ENCODE peak calls at places on chromosome 3, in ten cellular contexts. One of them, this sample, is unnamed.

GRCh38 chr3:57007513-57008415 is 52.7 kb upstream of the SPATA12 start:
- DNase-seq in tibial nerve: peak
- DNase-seq in B cell: no peak
- DNase-seq in CD8-positive, alpha-beta T cell: no peak
- DNase-seq in pancreas: no peak
- DNase-seq in osteocyte: no peak
- DNase-seq in GM12864: no peak
- DNase-seq in nephron progenitor cell: no peak
- DNase-seq in kidney: peak
- DNase-seq in GM20000: no peak
- DNase-seq in this sample: no peak

GRCh38 chr3:51800758-51801140 is 21.7 kb upstream of the IQCF6 start:
- DNase-seq in tibial nerve: no peak
- DNase-seq in B cell: no peak
- DNase-seq in CD8-positive, alpha-beta T cell: no peak
- DNase-seq in pancreas: no peak
- DNase-seq in osteocyte: peak
- DNase-seq in GM12864: no peak
- DNase-seq in nephron progenitor cell: no peak
- DNase-seq in kidney: no peak
- DNase-seq in GM20000: no peak
- DNase-seq in this sample: no peak

GRCh38 chr3:105933871-105934270 is 65.1 kb upstream of the CBLB start:
- DNase-seq in tibial nerve: no peak
- DNase-seq in B cell: no peak
- DNase-seq in CD8-positive, alpha-beta T cell: no peak
- DNase-seq in pancreas: no peak
- DNase-seq in osteocyte: no peak
- DNase-seq in GM12864: no peak
- DNase-seq in nephron progenitor cell: no peak
- DNase-seq in kidney: no peak
- DNase-seq in GM20000: no peak
- DNase-seq in this sample: no peak

GRCh38 chr3:134494539-134494938 is 8.7 kb downstream of the CEP63 start:
- DNase-seq in tibial nerve: no peak
- DNase-seq in B cell: no peak
- DNase-seq in CD8-positive, alpha-beta T cell: no peak
- DNase-seq in pancreas: no peak
- DNase-seq in osteocyte: no peak
- DNase-seq in GM12864: no peak
- DNase-seq in nephron progenitor cell: no peak
- DNase-seq in kidney: no peak
- DNase-seq in GM20000: no peak
- DNase-seq in this sample: no peak

GRCh38 chr3:85360742-85361387 is 402.1 kb downstream of the CADM2 start:
- DNase-seq in tibial nerve: peak
- DNase-seq in B cell: peak
- DNase-seq in CD8-positive, alpha-beta T cell: no peak
- DNase-seq in pancreas: no peak
- DNase-seq in osteocyte: no peak
- DNase-seq in GM12864: no peak
- DNase-seq in nephron progenitor cell: peak
- DNase-seq in kidney: no peak
- DNase-seq in GM20000: peak
- DNase-seq in this sample: no peak

GRCh38 chr3:179037361-179037760 is 34.2 kb downstream of the ZMAT3 start:
- DNase-seq in tibial nerve: no peak
- DNase-seq in B cell: no peak
- DNase-seq in CD8-positive, alpha-beta T cell: peak
- DNase-seq in pancreas: peak
- DNase-seq in osteocyte: peak
- DNase-seq in GM12864: no peak
- DNase-seq in nephron progenitor cell: no peak
- DNase-seq in kidney: peak
- DNase-seq in GM20000: no peak
- DNase-seq in this sample: no peak

GRCh38 chr3:109707642-109708041 is 370.3 kb upstream of the DPPA4 start:
- DNase-seq in tibial nerve: no peak
- DNase-seq in B cell: no peak
- DNase-seq in CD8-positive, alpha-beta T cell: no peak
- DNase-seq in pancreas: no peak
- DNase-seq in osteocyte: no peak
- DNase-seq in GM12864: no peak
- DNase-seq in nephron progenitor cell: no peak
- DNase-seq in kidney: no peak
- DNase-seq in GM20000: no peak
- DNase-seq in this sample: no peak

GRCh38 chr3:120622870-120623718 is 27.0 kb downstream of the NDUFB4 start:
- DNase-seq in tibial nerve: no peak
- DNase-seq in B cell: no peak
- DNase-seq in CD8-positive, alpha-beta T cell: no peak
- DNase-seq in pancreas: no peak
- DNase-seq in osteocyte: no peak
- DNase-seq in GM12864: no peak
- DNase-seq in nephron progenitor cell: peak
- DNase-seq in kidney: no peak
- DNase-seq in GM20000: no peak
- DNase-seq in this sample: no peak

GRCh38 chr3:169082076-169082475 is 581.4 kb downstream of the MECOM start:
- DNase-seq in tibial nerve: no peak
- DNase-seq in B cell: no peak
- DNase-seq in CD8-positive, alpha-beta T cell: no peak
- DNase-seq in pancreas: no peak
- DNase-seq in osteocyte: no peak
- DNase-seq in GM12864: no peak
- DNase-seq in nephron progenitor cell: no peak
- DNase-seq in kidney: no peak
- DNase-seq in GM20000: no peak
- DNase-seq in this sample: no peak

GRCh38 chr3:178182337-178182761 is 353.9 kb upstream of the KCNMB2 start:
- DNase-seq in tibial nerve: no peak
- DNase-seq in B cell: no peak
- DNase-seq in CD8-positive, alpha-beta T cell: no peak
- DNase-seq in pancreas: peak
- DNase-seq in osteocyte: no peak
- DNase-seq in GM12864: no peak
- DNase-seq in nephron progenitor cell: no peak
- DNase-seq in kidney: no peak
- DNase-seq in GM20000: no peak
- DNase-seq in this sample: no peak

GRCh38 chr3:47652142-47652541 is 73.5 kb upstream of the CSPG5 start:
- DNase-seq in tibial nerve: no peak
- DNase-seq in B cell: no peak
- DNase-seq in CD8-positive, alpha-beta T cell: no peak
- DNase-seq in pancreas: no peak
- DNase-seq in osteocyte: no peak
- DNase-seq in GM12864: no peak
- DNase-seq in nephron progenitor cell: no peak
- DNase-seq in kidney: no peak
- DNase-seq in GM20000: no peak
- DNase-seq in this sample: no peak

GRCh38 chr3:139355502-139355901 is 11.7 kb downstream of the MRPS22 start:
- DNase-seq in tibial nerve: no peak
- DNase-seq in B cell: no peak
- DNase-seq in CD8-positive, alpha-beta T cell: no peak
- DNase-seq in pancreas: no peak
- DNase-seq in osteocyte: no peak
- DNase-seq in GM12864: no peak
- DNase-seq in nephron progenitor cell: no peak
- DNase-seq in kidney: no peak
- DNase-seq in GM20000: no peak
- DNase-seq in this sample: no peak

DNA sequence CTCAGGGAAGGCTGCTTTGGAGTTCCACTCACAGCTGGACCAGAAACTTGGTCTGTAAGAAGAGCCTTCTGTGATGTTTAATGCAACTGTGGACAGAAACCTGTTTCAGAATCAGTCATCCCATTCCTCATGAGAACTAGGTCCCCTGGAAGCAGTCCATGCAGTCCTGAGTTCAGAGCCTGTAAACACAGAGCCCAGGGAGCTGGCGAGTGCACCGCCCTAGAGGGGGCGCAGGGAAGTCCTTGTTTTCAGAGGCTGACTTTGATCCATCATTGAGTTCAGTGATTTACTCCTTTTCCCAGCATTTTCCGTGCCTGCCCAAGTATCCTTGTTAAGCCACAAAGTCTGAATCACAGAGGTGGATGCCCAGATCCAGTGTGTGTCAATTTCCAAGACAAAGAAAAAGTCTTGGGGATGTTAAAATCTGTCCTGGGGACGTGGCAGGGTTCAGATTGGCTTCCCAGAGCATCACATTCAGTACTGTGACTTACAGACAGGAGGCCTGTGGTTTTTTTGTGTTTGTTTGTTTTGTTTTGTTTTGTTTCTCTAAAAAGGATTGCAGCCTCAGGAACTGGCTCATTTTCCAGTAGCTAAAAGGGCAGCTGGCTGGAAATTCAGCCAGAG is 9.8 kb upstream of the TXNRD3 start:
- DNase-seq in tibial nerve: no peak
- DNase-seq in B cell: no peak
- DNase-seq in CD8-positive, alpha-beta T cell: no peak
- DNase-seq in pancreas: no peak
- DNase-seq in osteocyte: no peak
- DNase-seq in GM12864: no peak
- DNase-seq in nephron progenitor cell: no peak
- DNase-seq in kidney: no peak
- DNase-seq in GM20000: no peak
- DNase-seq in this sample: no peak
- TF ChIP-seq CTCF in tibial nerve: no peak
- TF ChIP-seq CTCF in B cell: no peak
- TF ChIP-seq CTCF in CD8-positive, alpha-beta T cell: no peak
- TF ChIP-seq CTCF in pancreas: no peak
- TF ChIP-seq CTCF in osteocyte: peak
- TF ChIP-seq CTCF in GM12864: peak
- TF ChIP-seq CTCF in nephron progenitor cell: no peak
- TF ChIP-seq CTCF in kidney: no peak
- TF ChIP-seq CTCF in GM20000: no peak
- TF ChIP-seq CTCF in this sample: no peak

GRCh38 chr3:37554364-37554763 is 307.3 kb upstream of the CTDSPL start:
- DNase-seq in tibial nerve: no peak
- DNase-seq in B cell: no peak
- DNase-seq in CD8-positive, alpha-beta T cell: no peak
- DNase-seq in pancreas: no peak
- DNase-seq in osteocyte: no peak
- DNase-seq in GM12864: no peak
- DNase-seq in nephron progenitor cell: no peak
- DNase-seq in kidney: no peak
- DNase-seq in GM20000: no peak
- DNase-seq in this sample: no peak
- TF ChIP-seq CTCF in tibial nerve: no peak
- TF ChIP-seq CTCF in B cell: no peak
- TF ChIP-seq CTCF in CD8-positive, alpha-beta T cell: no peak
- TF ChIP-seq CTCF in pancreas: no peak
- TF ChIP-seq CTCF in osteocyte: no peak
- TF ChIP-seq CTCF in GM12864: peak
- TF ChIP-seq CTCF in nephron progenitor cell: peak
- TF ChIP-seq CTCF in kidney: no peak
- TF ChIP-seq CTCF in GM20000: no peak
- TF ChIP-seq CTCF in this sample: no peak

DNA sequence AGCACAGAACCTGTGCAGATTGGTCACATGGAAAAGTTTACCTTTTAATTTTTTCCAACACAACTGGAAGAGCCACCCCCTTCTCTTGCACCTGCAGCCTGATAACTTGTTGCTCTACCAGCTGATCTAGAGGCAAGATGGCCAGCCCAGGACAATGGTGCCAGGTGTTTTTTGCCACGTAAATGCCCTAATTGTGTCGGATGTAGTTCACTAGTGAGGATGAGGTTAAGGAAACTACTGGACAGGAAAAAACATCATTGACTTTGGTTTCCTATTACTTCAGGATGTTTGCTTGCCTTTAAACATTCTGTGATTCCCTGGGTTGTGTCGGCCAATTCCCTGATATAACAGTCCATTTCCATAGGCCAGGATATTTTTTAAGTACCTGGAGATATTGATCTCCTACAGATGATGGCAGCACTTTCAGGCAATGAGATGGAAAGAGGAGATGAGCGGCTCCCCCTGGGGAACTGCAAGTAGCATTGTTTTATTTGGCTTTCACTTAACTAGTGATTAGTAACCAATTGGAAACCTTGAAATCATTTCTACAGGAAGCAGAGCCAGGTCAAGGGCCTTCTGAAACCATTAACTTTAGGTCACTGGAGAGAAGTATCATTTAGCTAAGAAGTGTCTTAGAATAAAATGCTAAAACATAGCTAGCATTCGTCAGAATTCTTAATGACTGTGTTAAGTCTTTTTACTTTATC is 72.5 kb downstream of the OSBPL10 start:
- DNase-seq in tibial nerve: no peak
- DNase-seq in B cell: no peak
- DNase-seq in CD8-positive, alpha-beta T cell: no peak
- DNase-seq in pancreas: no peak
- DNase-seq in osteocyte: no peak
- DNase-seq in GM12864: no peak
- DNase-seq in nephron progenitor cell: no peak
- DNase-seq in kidney: no peak
- DNase-seq in GM20000: no peak
- DNase-seq in this sample: no peak
- TF ChIP-seq CTCF in tibial nerve: no peak
- TF ChIP-seq CTCF in B cell: no peak
- TF ChIP-seq CTCF in CD8-positive, alpha-beta T cell: no peak
- TF ChIP-seq CTCF in pancreas: no peak
- TF ChIP-seq CTCF in osteocyte: peak
- TF ChIP-seq CTCF in GM12864: no peak
- TF ChIP-seq CTCF in nephron progenitor cell: no peak
- TF ChIP-seq CTCF in kidney: peak
- TF ChIP-seq CTCF in GM20000: no peak
- TF ChIP-seq CTCF in this sample: no peak

GRCh38 chr3:66427352-66427751 is 73.5 kb downstream of the LRIG1 start:
- DNase-seq in tibial nerve: no peak
- DNase-seq in B cell: no peak
- DNase-seq in CD8-positive, alpha-beta T cell: no peak
- DNase-seq in pancreas: no peak
- DNase-seq in osteocyte: no peak
- DNase-seq in GM12864: no peak
- DNase-seq in nephron progenitor cell: no peak
- DNase-seq in kidney: no peak
- DNase-seq in GM20000: no peak
- DNase-seq in this sample: no peak

GRCh38 chr3:66426135-66426534 is 74.7 kb downstream of the LRIG1 start:
- DNase-seq in tibial nerve: no peak
- DNase-seq in B cell: no peak
- DNase-seq in CD8-positive, alpha-beta T cell: no peak
- DNase-seq in pancreas: no peak
- DNase-seq in osteocyte: no peak
- DNase-seq in GM12864: no peak
- DNase-seq in nephron progenitor cell: no peak
- DNase-seq in kidney: no peak
- DNase-seq in GM20000: no peak
- DNase-seq in this sample: no peak

GRCh38 chr3:66425566-66425965 is 75.3 kb downstream of the LRIG1 start:
- DNase-seq in tibial nerve: no peak
- DNase-seq in B cell: no peak
- DNase-seq in CD8-positive, alpha-beta T cell: no peak
- DNase-seq in pancreas: no peak
- DNase-seq in osteocyte: no peak
- DNase-seq in GM12864: no peak
- DNase-seq in nephron progenitor cell: no peak
- DNase-seq in kidney: no peak
- DNase-seq in GM20000: no peak
- DNase-seq in this sample: no peak

GRCh38 chr3:66425032-66425431 is 75.8 kb downstream of the LRIG1 start:
- DNase-seq in tibial nerve: peak
- DNase-seq in B cell: no peak
- DNase-seq in CD8-positive, alpha-beta T cell: no peak
- DNase-seq in pancreas: no peak
- DNase-seq in osteocyte: no peak
- DNase-seq in GM12864: no peak
- DNase-seq in nephron progenitor cell: no peak
- DNase-seq in kidney: no peak
- DNase-seq in GM20000: no peak
- DNase-seq in this sample: no peak

GRCh38 chr3:66423791-66424190 is 77.0 kb downstream of the LRIG1 start:
- DNase-seq in tibial nerve: no peak
- DNase-seq in B cell: no peak
- DNase-seq in CD8-positive, alpha-beta T cell: no peak
- DNase-seq in pancreas: no peak
- DNase-seq in osteocyte: no peak
- DNase-seq in GM12864: no peak
- DNase-seq in nephron progenitor cell: no peak
- DNase-seq in kidney: no peak
- DNase-seq in GM20000: no peak
- DNase-seq in this sample: no peak
- TF ChIP-seq CTCF in tibial nerve: no peak
- TF ChIP-seq CTCF in B cell: no peak
- TF ChIP-seq CTCF in CD8-positive, alpha-beta T cell: no peak
- TF ChIP-seq CTCF in pancreas: no peak
- TF ChIP-seq CTCF in osteocyte: no peak
- TF ChIP-seq CTCF in GM12864: no peak
- TF ChIP-seq CTCF in nephron progenitor cell: no peak
- TF ChIP-seq CTCF in kidney: no peak
- TF ChIP-seq CTCF in GM20000: no peak
- TF ChIP-seq CTCF in this sample: no peak

This sample was measured in CD14-positive monocyte.